ENCODE peak calls at places on chromosomes 12 and 14, in five cellular contexts. One of them, this sample, is unnamed.

GRCh38 chr14:88321692-88322504 is 1.2 kb downstream of the KCNK10 start:
- DNase-seq in fibroblast of the aortic adventitia: no peak
- DNase-seq in neural progenitor cell: peak; percentile 59
- DNase-seq in activated CD4-positive, alpha-beta T cell treated with anti-CD3 and anti-CD28 coated beads, Interleukin-2, amount 10 ng/mL, durations not matched to agents 7 days and 5 days: no peak
- DNase-seq in CD8-positive, alpha-beta memory T cell: no peak
- DNase-seq in this sample: no peak

GRCh38 chr12:10940389-10940788 is 1.3 kb upstream of the TAS2R14 start:
- DNase-seq in neural progenitor cell: no peak
- DNase-seq in CD8-positive, alpha-beta memory T cell: no peak
- DNase-seq in activated CD4-positive, alpha-beta T cell treated with anti-CD3 and anti-CD28 coated beads, Interleukin-2, amount 10 ng/mL, durations not matched to agents 7 days and 5 days: no peak
- DNase-seq in fibroblast of the aortic adventitia: peak; percentile 78
- DNase-seq in this sample: no peak

GRCh38 chr14:82009076-82009475 is 475.4 kb upstream of the SEL1L start:
- DNase-seq in neural progenitor cell: peak; percentile 32
- DNase-seq in CD8-positive, alpha-beta memory T cell: no peak
- DNase-seq in fibroblast of the aortic adventitia: no peak
- DNase-seq in activated CD4-positive, alpha-beta T cell treated with anti-CD3 and anti-CD28 coated beads, Interleukin-2, amount 10 ng/mL, durations not matched to agents 7 days and 5 days: no peak
- DNase-seq in this sample: no peak

GRCh38 chr14:98321838-98322237 is 950.2 kb downstream of the BCL11B start:
- DNase-seq in fibroblast of the aortic adventitia: no peak
- DNase-seq in activated CD4-positive, alpha-beta T cell treated with anti-CD3 and anti-CD28 coated beads, Interleukin-2, amount 10 ng/mL, durations not matched to agents 7 days and 5 days: no peak
- DNase-seq in CD8-positive, alpha-beta memory T cell: no peak
- DNase-seq in neural progenitor cell: no peak
- DNase-seq in this sample: no peak

GRCh38 chr12:32478858-32479257 is 79.5 kb downstream of the FGD4 start:
- DNase-seq in activated CD4-positive, alpha-beta T cell treated with anti-CD3 and anti-CD28 coated beads, Interleukin-2, amount 10 ng/mL, durations not matched to agents 7 days and 5 days: no peak
- DNase-seq in CD8-positive, alpha-beta memory T cell: no peak
- DNase-seq in fibroblast of the aortic adventitia: no peak
- DNase-seq in neural progenitor cell: no peak
- DNase-seq in this sample: no peak

GRCh38 chr14:21917699-21918436 is 244.2 kb upstream of the OR4E1 start:
- DNase-seq in CD8-positive, alpha-beta memory T cell: no peak
- DNase-seq in fibroblast of the aortic adventitia: peak; percentile 57
- DNase-seq in activated CD4-positive, alpha-beta T cell treated with anti-CD3 and anti-CD28 coated beads, Interleukin-2, amount 10 ng/mL, durations not matched to agents 7 days and 5 days: peak; percentile 81
- DNase-seq in neural progenitor cell: peak; percentile 68
- DNase-seq in this sample: peak; percentile 33

GRCh38 chr12:27966870-27967269 is 5.7 kb downstream of the PTHLH start:
- DNase-seq in neural progenitor cell: no peak
- DNase-seq in activated CD4-positive, alpha-beta T cell treated with anti-CD3 and anti-CD28 coated beads, Interleukin-2, amount 10 ng/mL, durations not matched to agents 7 days and 5 days: no peak
- DNase-seq in fibroblast of the aortic adventitia: peak; percentile 98
- DNase-seq in CD8-positive, alpha-beta memory T cell: no peak
- DNase-seq in this sample: no peak

GRCh38 chr12:47995976-47996375 is 8.3 kb downstream of the COL2A1 start:
- DNase-seq in CD8-positive, alpha-beta memory T cell: no peak
- DNase-seq in activated CD4-positive, alpha-beta T cell treated with anti-CD3 and anti-CD28 coated beads, Interleukin-2, amount 10 ng/mL, durations not matched to agents 7 days and 5 days: no peak
- DNase-seq in fibroblast of the aortic adventitia: peak; percentile 63
- DNase-seq in neural progenitor cell: no peak
- DNase-seq in this sample: no peak

GRCh38 chr12:33752854-33753253 is 269.4 kb upstream of the ALG10 start:
- DNase-seq in CD8-positive, alpha-beta memory T cell: no peak
- DNase-seq in neural progenitor cell: no peak
- DNase-seq in activated CD4-positive, alpha-beta T cell treated with anti-CD3 and anti-CD28 coated beads, Interleukin-2, amount 10 ng/mL, durations not matched to agents 7 days and 5 days: no peak
- DNase-seq in fibroblast of the aortic adventitia: no peak
- DNase-seq in this sample: no peak

GRCh38 chr14:30620178-30620577 is 1.9 kb upstream of the SCFD1 start:
- DNase-seq in CD8-positive, alpha-beta memory T cell: no peak
- DNase-seq in fibroblast of the aortic adventitia: peak; percentile 43
- DNase-seq in neural progenitor cell: no peak
- DNase-seq in activated CD4-positive, alpha-beta T cell treated with anti-CD3 and anti-CD28 coated beads, Interleukin-2, amount 10 ng/mL, durations not matched to agents 7 days and 5 days: no peak
- DNase-seq in this sample: no peak

GRCh38 chr14:105355049-105355575 is 40.6 kb downstream of the PACS2 start:
- DNase-seq in neural progenitor cell: no peak
- DNase-seq in activated CD4-positive, alpha-beta T cell treated with anti-CD3 and anti-CD28 coated beads, Interleukin-2, amount 10 ng/mL, durations not matched to agents 7 days and 5 days: no peak
- DNase-seq in CD8-positive, alpha-beta memory T cell: no peak
- DNase-seq in fibroblast of the aortic adventitia: no peak
- DNase-seq in this sample: no peak